ENCODE peak calls at places on chromosomes 4 and X, in seven cellular contexts. W is fibroblast of mammary gland, O is epithelial cell of proximal tubule, C is fibroblast of lung, D is A549, V is bronchial epithelial cell, J is ovary. S is an unnamed sample.

GRCh38 chrX:56026816-56027215 is 205.3 kb upstream of the KLF8 start:
- DNase-seq in W (no peak), O (no peak), C (no peak), D (no peak), V (no peak), J (no peak), S (no peak)

GRCh38 chr4:153063490-153063889 is 127.4 kb downstream of the FHDC1 start:
- DNase-seq in W (no peak), O (no peak), C (no peak), D (no peak), V (no peak), J (no peak), S (no peak)

GRCh38 chr4:19791422-19792113 is 460.1 kb upstream of the SLIT2 start:
- DNase-seq in W (no peak), O (no peak), C (no peak), D (no peak), V (peak; percentile 20), J (no peak), S (no peak)

GRCh38 chrX:150363561-150364346 is 637 bp downstream of the MAMLD1 start:
- DNase-seq in W (peak; percentile 37), O (no peak), C (peak; percentile 29), D (peak; percentile 61), V (no peak), J (no peak), S (no peak)

GRCh38 chr4:95415346-95415771 is 133.4 kb downstream of the UNC5C start:
- DNase-seq in W (peak; percentile 2), O (no peak), C (peak; percentile 39), D (peak; percentile 36), V (peak; percentile 62), J (no peak), S (no peak)

GRCh38 chrX:23902419-23902818 is 5.3 kb downstream of the APOO start:
- DNase-seq in W (peak; percentile 72), O (no peak), C (peak; percentile 80), D (peak; percentile 76), V (peak; percentile 64), J (no peak), S (no peak)

GRCh38 chr4:87555751-87556619 is 26.8 kb upstream of the SPARCL1 start:
- DNase-seq in W (peak; percentile 97), O (peak; percentile 89), C (peak; percentile 96), D (peak; percentile 76), V (peak; percentile 100), J (no peak), S (no peak)

GRCh38 chr4:41216294-41217019 is 2.1 kb upstream of the APBB2 start:
- DNase-seq in W (peak; percentile 65), O (no peak), C (peak; percentile 76), D (peak; percentile 87), V (peak; percentile 71), J (peak; percentile 83), S (peak; percentile 78)

GRCh38 chr4:75841641-75842520 is 60.4 kb downstream of the PPEF2 start:
- DNase-seq in W (no peak), O (peak; percentile 77), C (no peak), D (peak; percentile 83), V (no peak), J (no peak), S (no peak)

GRCh38 chr4:7066493-7066892 is 1.4 kb downstream of the GRPEL1 start:
- DNase-seq in W (no peak), O (no peak), C (no peak), D (no peak), V (no peak), J (no peak), S (no peak)

GRCh38 chr4:154230091-154230490 is 261.5 kb downstream of the DCHS2 start:
- DNase-seq in W (peak; percentile 14), O (no peak), C (no peak), D (no peak), V (no peak), J (no peak), S (no peak)

GRCh38 chrX:91435465-91435864 is 826 bp downstream of the PABPC5 start:
- DNase-seq in W (peak; percentile 4), O (no peak), C (peak; percentile 13), D (no peak), V (no peak), J (peak; percentile 27), S (no peak)

GRCh38 chrX:17521871-17522693 is 147.1 kb downstream of the NHS start:
- DNase-seq in W (peak; percentile 61), O (no peak), C (peak; percentile 51), D (peak; percentile 67), V (peak; percentile 17), J (peak; percentile 22), S (no peak)

GRCh38 chrX:136525738-136526606 is 6.0 kb upstream of the VGLL1 start:
- DNase-seq in W (peak; percentile 91), O (peak; percentile 33), C (peak; percentile 93), D (peak; percentile 20), V (peak; percentile 74), J (peak; percentile 77), S (peak; percentile 84)

DNA sequence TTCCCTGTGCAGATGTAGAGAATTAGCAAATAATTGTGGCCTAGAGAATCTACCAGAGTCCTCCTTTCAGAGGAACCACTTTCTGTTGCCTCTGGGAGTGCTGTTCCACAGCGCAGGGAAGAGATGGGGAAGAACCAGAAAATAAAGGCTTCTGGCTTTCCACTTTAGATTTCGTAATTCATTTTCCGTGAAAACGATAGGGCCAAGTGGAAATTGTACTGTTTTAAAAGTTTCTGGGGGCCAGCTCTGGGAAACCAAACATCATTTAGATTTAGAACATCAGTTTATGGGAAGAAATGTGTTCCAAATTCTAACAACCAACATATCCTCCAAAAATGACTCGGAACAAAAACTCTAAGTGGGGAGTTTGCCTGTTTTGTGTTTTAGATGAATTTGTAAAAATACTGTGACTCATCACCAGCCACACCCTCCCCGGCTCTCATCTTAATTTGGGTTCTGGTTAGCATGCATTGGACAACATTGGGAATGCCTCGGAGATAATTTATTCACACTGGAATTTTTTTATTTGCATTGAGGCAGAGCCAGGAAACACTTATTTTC is 65.2 kb upstream of the LNX1 start:
- DNase-seq in W (peak; percentile 82), O (no peak), C (peak; percentile 67), D (no peak), V (no peak), J (no peak), S (peak; percentile 79)
- TF ChIP-seq CTCF in W (peak; percentile 80), O (peak; percentile 47), C (peak; percentile 71), D (no peak), V (peak; percentile 5), J (no peak), S (peak; percentile 37)

GRCh38 chrX:41137589-41137988 is 52.3 kb downstream of the USP9X start:
- DNase-seq in W (peak; percentile 36), O (no peak), C (peak; percentile 20), D (no peak), V (peak; percentile 12), J (no peak), S (no peak)
- TF ChIP-seq CTCF in W (peak; percentile 66), O (no peak), C (peak; percentile 30), D (peak; percentile 38), V (peak; percentile 16), J (no peak), S (no peak)

GRCh38 chrX:20254712-20255299 is 11.9 kb downstream of the RPS6KA3 start:
- DNase-seq in W (peak; percentile 73), O (no peak), C (peak; percentile 70), D (no peak), V (no peak), J (no peak), S (no peak)

GRCh38 chrX:20248592-20249192 is 18.0 kb downstream of the RPS6KA3 start:
- DNase-seq in W (no peak), O (no peak), C (no peak), D (no peak), V (no peak), J (no peak), S (no peak)

GRCh38 chrX:20253232-20253543 is 13.5 kb downstream of the RPS6KA3 start:
- DNase-seq in W (no peak), O (no peak), C (no peak), D (no peak), V (no peak), J (no peak), S (no peak)

DNA sequence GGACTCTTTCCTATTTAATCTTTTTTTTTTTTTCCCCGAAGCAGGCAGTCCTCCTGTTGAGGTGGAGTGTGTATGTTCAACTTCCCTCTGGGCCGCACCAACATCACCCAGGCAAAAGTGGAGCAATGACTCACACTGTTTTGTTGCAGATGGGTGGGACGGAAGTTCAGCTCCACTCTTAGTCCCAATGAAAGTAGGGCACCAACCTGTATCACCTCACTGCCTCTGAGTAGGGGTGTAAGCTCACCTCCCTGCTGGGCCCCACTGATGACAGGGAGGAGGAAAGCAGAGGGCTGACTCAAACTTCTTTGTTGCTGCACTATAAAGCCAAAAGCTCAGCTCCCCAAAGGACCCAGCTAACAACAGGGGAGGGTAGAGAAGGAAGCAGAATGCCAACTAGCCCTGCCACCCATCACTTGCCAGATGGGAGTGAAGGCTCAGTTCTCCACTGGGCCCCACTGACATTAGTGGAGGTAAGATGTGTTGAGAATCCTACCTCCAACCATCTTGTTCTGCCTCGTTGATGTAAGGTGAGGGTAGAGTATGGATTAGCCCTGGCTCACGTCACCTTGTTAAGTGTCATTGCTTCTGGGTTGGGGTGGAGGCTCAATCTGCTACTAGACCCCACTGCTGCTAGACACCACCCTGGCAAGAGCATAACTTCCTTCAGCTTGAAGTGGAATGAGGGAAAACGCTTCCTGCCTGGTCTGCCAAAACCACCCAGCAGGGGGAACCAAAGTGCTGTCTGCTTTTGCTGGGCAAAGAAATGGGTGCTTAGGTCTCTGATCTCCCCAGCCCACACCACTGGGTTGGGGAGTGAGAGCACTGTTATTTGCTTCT is 14.1 kb downstream of the RPS6KA3 start:
- DNase-seq in W (peak; percentile 60), O (no peak), C (peak; percentile 56), D (peak; percentile 65), V (peak; percentile 54), J (no peak), S (no peak)
- TF ChIP-seq CTCF in W (peak; percentile 86), O (peak; percentile 68), C (peak; percentile 74), D (peak; percentile 62), V (peak; percentile 79), J (no peak), S (peak; percentile 9)

DNA sequence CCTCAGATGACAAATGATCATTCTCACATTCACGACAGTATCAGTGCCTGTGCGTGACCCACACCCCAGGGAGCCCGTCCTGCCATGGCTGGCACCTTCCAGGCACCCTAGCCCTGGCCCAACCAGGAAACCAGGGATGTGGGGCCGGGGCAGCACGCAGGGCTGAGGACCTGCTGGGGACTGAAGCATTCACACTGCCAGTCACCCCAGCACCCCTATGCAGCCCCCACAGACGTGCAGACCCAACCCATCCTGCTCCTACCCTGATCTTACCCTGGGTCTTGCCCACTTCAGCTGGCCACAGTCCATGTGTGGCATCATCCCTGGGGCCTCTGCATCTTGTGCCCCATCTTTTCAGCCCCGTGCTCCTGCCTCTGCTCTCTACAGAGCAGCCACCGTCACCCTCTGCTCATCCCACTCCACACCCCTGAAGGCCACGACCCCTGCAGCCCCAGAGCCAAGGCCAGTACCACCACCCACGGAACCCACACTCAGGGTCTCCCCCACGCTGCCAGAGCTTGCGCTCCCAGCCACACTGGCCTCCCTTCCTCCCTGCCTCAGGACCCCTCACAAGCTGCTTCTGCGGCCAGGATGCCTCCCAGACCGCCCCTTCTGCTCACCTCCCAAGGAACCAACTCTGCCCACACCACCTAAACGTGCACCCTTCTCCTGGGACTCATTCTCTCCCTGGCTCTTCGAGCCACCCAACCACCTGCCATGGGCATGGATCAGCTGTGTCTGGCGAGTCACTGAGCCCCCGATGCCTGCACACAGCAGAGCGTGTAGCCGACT is 25.6 kb downstream of the GAK start:
- DNase-seq in W (no peak), O (no peak), C (no peak), D (no peak), V (no peak), J (no peak), S (no peak)
- TF ChIP-seq CTCF in W (no peak), O (no peak), C (no peak), D (no peak), V (no peak), J (no peak), S (no peak)

S was measured in uterus.